ENCODE peak calls at places on chromosomes 2 and 18, in six cellular contexts. D is lower lobe of right lung; F is iris pigment epithelial cell; R is CD4-positive, alpha-beta T cell; T is right atrium auricular region; H is stimulated activated CD8-positive, alpha-beta memory T cell treated with anti-CD3 and anti-CD28 coated beads, Interleukin-2, amount 100 ng/mL, for 1 hour. B is an unnamed sample.

GRCh38 chr2:231228223-231228622 is 29.8 kb downstream of the ARMC9 start:
- DNase-seq in T (no peak), H (no peak), F (no peak), D (no peak), R (no peak), B (no peak)

GRCh38 chr2:1497122-1497611 is 83.9 kb downstream of the TPO start:
- DNase-seq in H (no peak), T (no peak), D (no peak), F (no peak), R (no peak), B (peak; percentile 39)

GRCh38 chr2:164826293-164827243 is 15.1 kb downstream of the COBLL1 start:
- DNase-seq in R (no peak), H (no peak), T (no peak), D (peak; percentile 53), F (peak; percentile 49), B (no peak)

GRCh38 chr18:45408218-45408617 is 207.1 kb upstream of the SLC14A2 start:
- DNase-seq in R (no peak), D (no peak), T (no peak), H (no peak), F (no peak), B (no peak)

GRCh38 chr2:238652771-238653157 is 195.1 kb upstream of the TWIST2 start:
- DNase-seq in F (no peak), H (no peak), T (no peak), R (no peak), D (no peak), B (no peak)

GRCh38 chr2:7812231-7812995 is 869.4 kb upstream of the ID2 start:
- DNase-seq in D (no peak), R (no peak), T (no peak), F (peak; percentile 29), H (no peak), B (no peak)

GRCh38 chr18:44589709-44590108 is 91.0 kb upstream of the SETBP1 start:
- DNase-seq in F (peak; percentile 74), D (no peak), H (no peak), T (no peak), R (no peak), B (no peak)

GRCh38 chr2:74548919-74549684 is 4.6 kb downstream of the LOXL3 start:
- DNase-seq in F (peak; percentile 50), H (no peak), D (peak; percentile 79), R (no peak), T (peak; percentile 78), B (no peak)

GRCh38 chr2:28155627-28156026 is 237.0 kb upstream of the FOSL2 start:
- DNase-seq in T (no peak), H (no peak), F (no peak), D (no peak), R (no peak), B (no peak)

GRCh38 chr2:67792796-67793195 is 270.0 kb downstream of the C1D start:
- DNase-seq in T (no peak), D (no peak), F (no peak), H (no peak), R (no peak), B (no peak)

GRCh38 chr18:49479381-49480137 is 7.5 kb downstream of the C18orf32 start:
- DNase-seq in H (no peak), T (no peak), D (no peak), F (no peak), R (no peak), B (no peak)

GRCh38 chr2:238042849-238043584 is 17.8 kb upstream of the SCLY start:
- DNase-seq in R (no peak), H (no peak), D (no peak), T (no peak), F (peak; percentile 42), B (no peak)

GRCh38 chr2:104939570-104940235 is 85.8 kb downstream of the POU3F3 start:
- DNase-seq in D (no peak), F (no peak), T (no peak), H (no peak), R (no peak), B (no peak)

GRCh38 chr2:74975016-74975415 is 16.6 kb downstream of the POLE4 start:
- DNase-seq in T (no peak), F (peak; percentile 11), D (no peak), R (no peak), H (no peak), B (no peak)

GRCh38 chr18:22346342-22346967 is 71.3 kb downstream of the CTAGE1 start:
- DNase-seq in F (peak; percentile 89), H (no peak), D (no peak), T (peak; percentile 85), R (no peak), B (no peak)

GRCh38 chr2:157792345-157793052 is 83.6 kb downstream of the ACVR1 start:
- DNase-seq in R (no peak), F (peak; percentile 70), D (no peak), T (no peak), H (no peak), B (no peak)

GRCh38 chr2:9703701-9704221 is 73.0 kb upstream of the YWHAQ start:
- DNase-seq in R (no peak), T (no peak), F (peak; percentile 97), H (no peak), D (peak; percentile 58), B (no peak)

GRCh38 chr2:148876190-148876588 is 1.2 kb downstream of the KIF5C start:
- DNase-seq in T (no peak), D (no peak), R (no peak), F (no peak), H (no peak), B (peak; percentile 29)

GRCh38 chr18:23337599-23338444 is 115.3 kb upstream of the RIOK3 start:
- DNase-seq in H (no peak), D (no peak), T (no peak), F (no peak), R (no peak), B (no peak)

GRCh38 chr2:42755161-42755900 is 8.6 kb downstream of the OXER1 start:
- DNase-seq in T (peak; percentile 62), H (no peak), F (no peak), R (no peak), D (no peak), B (no peak)

GRCh38 chr2:216807861-216808272 is 52.0 kb downstream of the TNP1 start:
- DNase-seq in H (no peak), T (no peak), R (no peak), F (peak; percentile 56), D (peak; percentile 72), B (no peak)

GRCh38 chr2:6434396-6434795 is 431.3 kb downstream of the CMPK2 start:
- DNase-seq in F (no peak), H (no peak), T (no peak), D (no peak), R (no peak), B (peak; percentile 74)

GRCh38 chr2:43230481-43230880 is 4.1 kb upstream of the ZFP36L2 start:
- DNase-seq in D (peak; percentile 20), F (no peak), H (no peak), T (no peak), R (no peak), B (no peak)

GRCh38 chr2:76178610-76179009 is 467.9 kb upstream of the GCFC2 start:
- DNase-seq in R (no peak), F (no peak), T (no peak), H (no peak), D (no peak), B (no peak)

GRCh38 chr2:185188656-185189055 is 549.9 kb upstream of the FSIP2 start:
- DNase-seq in H (no peak), F (no peak), T (no peak), R (no peak), D (no peak), B (no peak)

GRCh38 chr2:23414876-23415275 is 29.9 kb downstream of the KLHL29 start:
- DNase-seq in D (no peak), R (no peak), T (no peak), F (no peak), H (no peak), B (no peak)

B was measured in head of caudate nucleus.